ENCODE peak calls at places on chromosomes 11 and 22, in five cellular contexts. J, C, I, P and O are unnamed samples.

GRCh38 chr22:30245181-30245984 is 1.2 kb downstream of the LIF start:
- DNase-seq in J (no peak), C (no peak), I (no peak), P (no peak), O (no peak)

GRCh38 chr22:32066820-32067219 is 23.8 kb downstream of the SLC5A1 start:
- DNase-seq in J (no peak), C (no peak), I (no peak), P (no peak), O (no peak)

GRCh38 chr11:6926208-6927029 is at the start of gene ZNF215:
- DNase-seq in J (no peak), C (peak; percentile 42), I (peak; percentile 40), P (peak; percentile 61), O (peak; percentile 74)

GRCh38 chr11:81907996-81908395 is 825.7 kb downstream of the FAM181B start:
- DNase-seq in J (no peak), C (no peak), I (no peak), P (peak; percentile 10), O (no peak)

GRCh38 chr11:57530215-57530595 is 349 bp downstream of the TIMM10 start:
- DNase-seq in J (no peak), C (no peak), I (no peak), P (no peak), O (no peak)

GRCh38 chr11:96054870-96055705 is 131.2 kb upstream of the MTMR2 start:
- DNase-seq in J (peak; percentile 44), C (no peak), I (no peak), P (no peak), O (no peak)

GRCh38 chr11:118656563-118657165 is 22.8 kb downstream of the TREH start:
- DNase-seq in J (no peak), C (no peak), I (no peak), P (no peak), O (no peak)

GRCh38 chr11:60913793-60914619 is at the start of gene TMEM109:
- DNase-seq in J (peak; percentile 87), C (peak; percentile 80), I (peak; percentile 47), P (peak; percentile 56), O (peak; percentile 82)